ENCODE peak calls at places on chromosome 19, in four cellular contexts. One of them, this sample, is unnamed.
A peak's percentile ranks its signal among the peaks of the same experiment; 100 is the strongest.

GRCh38 chr19:3975144-3975543 is 4.2 kb upstream of the DAPK3 start:
- DNase-seq in NCI-H2029: no peak
- DNase-seq in anterior cingulate cortex: no peak
- DNase-seq in GM23248: no peak
- DNase-seq in this sample: no peak

GRCh38 chr19:41363753-41364545 is at the start of gene B9D2:
- DNase-seq in NCI-H2029: peak; percentile 98
- DNase-seq in GM23248: peak; percentile 99
- DNase-seq in anterior cingulate cortex: peak; percentile 94
- DNase-seq in this sample: peak; percentile 91

GRCh38 chr19:7515091-7515470 is 822 bp upstream of the ZNF358 start:
- DNase-seq in NCI-H2029: no peak
- DNase-seq in GM23248: no peak
- DNase-seq in anterior cingulate cortex: peak; percentile 7
- DNase-seq in this sample: no peak

GRCh38 chr19:17333611-17334413 is 843 bp downstream of the ANO8 start:
- DNase-seq in NCI-H2029: no peak
- DNase-seq in anterior cingulate cortex: no peak
- DNase-seq in GM23248: peak; percentile 91
- DNase-seq in this sample: no peak

GRCh38 chr19:47608074-47608907 is 643 bp upstream of the BICRA start:
- DNase-seq in GM23248: peak; percentile 96
- DNase-seq in anterior cingulate cortex: peak; percentile 88
- DNase-seq in NCI-H2029: peak; percentile 89
- DNase-seq in this sample: peak; percentile 79

GRCh38 chr19:11191273-11191755 is 6.0 kb downstream of the KANK2 start:
- DNase-seq in NCI-H2029: no peak
- DNase-seq in anterior cingulate cortex: no peak
- DNase-seq in GM23248: peak; percentile 74
- DNase-seq in this sample: no peak

GRCh38 chr19:35883920-35884319 is 15.5 kb downstream of the APLP1 start:
- DNase-seq in GM23248: no peak
- DNase-seq in anterior cingulate cortex: no peak
- DNase-seq in NCI-H2029: no peak
- DNase-seq in this sample: no peak

GRCh38 chr19:32336259-32337111 is 8.9 kb upstream of the ZNF507 start:
- DNase-seq in GM23248: peak; percentile 67
- DNase-seq in anterior cingulate cortex: no peak
- DNase-seq in NCI-H2029: no peak
- DNase-seq in this sample: no peak

GRCh38 chr19:5893907-5894703 is 9.5 kb downstream of the NDUFA11 start:
- DNase-seq in GM23248: no peak
- DNase-seq in NCI-H2029: no peak
- DNase-seq in anterior cingulate cortex: no peak
- DNase-seq in this sample: no peak

GRCh38 chr19:31144471-31144870 is 204.8 kb downstream of the TSHZ3 start:
- DNase-seq in NCI-H2029: no peak
- DNase-seq in GM23248: no peak
- DNase-seq in anterior cingulate cortex: no peak
- DNase-seq in this sample: no peak

GRCh38 chr19:31539386-31539785 is 190.2 kb upstream of the TSHZ3 start:
- DNase-seq in GM23248: no peak
- DNase-seq in NCI-H2029: no peak
- DNase-seq in anterior cingulate cortex: no peak
- DNase-seq in this sample: no peak

This sample was measured in KG1.